ENCODE peak calls at places on chromosomes 3 and 15, in eight cellular contexts. One of them, this sample, is unnamed.

GRCh38 chr3:54240-54639 is 142.3 kb upstream of the CHL1 start:
- DNase-seq in vagina: no peak
- DNase-seq in COR-L47: no peak
- DNase-seq in RWPE1: no peak
- DNase-seq in cardiac fibroblast: no peak
- DNase-seq in RPMI7951: no peak
- DNase-seq in stimulated activated CD4-positive, alpha-beta T cell treated with anti-CD3 and anti-CD28 coated beads, Interleukin-4, amount 100 ng/mL, for 4 hours: no peak
- DNase-seq in effector CD4-positive, alpha-beta T cell: no peak
- DNase-seq in this sample: no peak

GRCh38 chr3:119538772-119539171 is 20.6 kb downstream of the CD80 start:
- DNase-seq in vagina: no peak
- DNase-seq in COR-L47: no peak
- DNase-seq in RWPE1: no peak
- DNase-seq in cardiac fibroblast: no peak
- DNase-seq in RPMI7951: no peak
- DNase-seq in stimulated activated CD4-positive, alpha-beta T cell treated with anti-CD3 and anti-CD28 coated beads, Interleukin-4, amount 100 ng/mL, for 4 hours: no peak
- DNase-seq in effector CD4-positive, alpha-beta T cell: no peak
- DNase-seq in this sample: no peak

GRCh38 chr3:172892158-172892557 is 141.6 kb downstream of the ECT2 start:
- DNase-seq in vagina: no peak
- DNase-seq in COR-L47: no peak
- DNase-seq in RWPE1: peak; percentile 34
- DNase-seq in cardiac fibroblast: peak; percentile 86
- DNase-seq in RPMI7951: peak; percentile 42
- DNase-seq in stimulated activated CD4-positive, alpha-beta T cell treated with anti-CD3 and anti-CD28 coated beads, Interleukin-4, amount 100 ng/mL, for 4 hours: no peak
- DNase-seq in effector CD4-positive, alpha-beta T cell: no peak
- DNase-seq in this sample: no peak

GRCh38 chr3:160686955-160687535 is 10.1 kb downstream of the ARL14 start:
- DNase-seq in vagina: no peak
- DNase-seq in COR-L47: no peak
- DNase-seq in RWPE1: no peak
- DNase-seq in cardiac fibroblast: peak; percentile 38
- DNase-seq in RPMI7951: no peak
- DNase-seq in stimulated activated CD4-positive, alpha-beta T cell treated with anti-CD3 and anti-CD28 coated beads, Interleukin-4, amount 100 ng/mL, for 4 hours: no peak
- DNase-seq in effector CD4-positive, alpha-beta T cell: no peak
- DNase-seq in this sample: no peak

GRCh38 chr3:30549600-30549999 is 56.8 kb upstream of the TGFBR2 start:
- DNase-seq in vagina: no peak
- DNase-seq in COR-L47: no peak
- DNase-seq in RWPE1: no peak
- DNase-seq in cardiac fibroblast: no peak
- DNase-seq in RPMI7951: peak; percentile 23
- DNase-seq in stimulated activated CD4-positive, alpha-beta T cell treated with anti-CD3 and anti-CD28 coated beads, Interleukin-4, amount 100 ng/mL, for 4 hours: no peak
- DNase-seq in effector CD4-positive, alpha-beta T cell: no peak
- DNase-seq in this sample: no peak

GRCh38 chr3:129526121-129526900 is 2.1 kb upstream of the RHO start:
- DNase-seq in vagina: no peak
- DNase-seq in COR-L47: no peak
- DNase-seq in RWPE1: no peak
- DNase-seq in cardiac fibroblast: no peak
- DNase-seq in RPMI7951: no peak
- DNase-seq in stimulated activated CD4-positive, alpha-beta T cell treated with anti-CD3 and anti-CD28 coated beads, Interleukin-4, amount 100 ng/mL, for 4 hours: no peak
- DNase-seq in effector CD4-positive, alpha-beta T cell: no peak
- DNase-seq in this sample: no peak

GRCh38 chr3:194054540-194054939 is 81.4 kb upstream of the HES1 start:
- DNase-seq in vagina: no peak
- DNase-seq in COR-L47: no peak
- DNase-seq in RWPE1: no peak
- DNase-seq in cardiac fibroblast: no peak
- DNase-seq in RPMI7951: no peak
- DNase-seq in stimulated activated CD4-positive, alpha-beta T cell treated with anti-CD3 and anti-CD28 coated beads, Interleukin-4, amount 100 ng/mL, for 4 hours: no peak
- DNase-seq in effector CD4-positive, alpha-beta T cell: no peak
- DNase-seq in this sample: no peak

GRCh38 chr15:74179101-74179841 is 5.8 kb downstream of the ISLR start:
- DNase-seq in vagina: no peak
- DNase-seq in COR-L47: no peak
- DNase-seq in RWPE1: peak; percentile 68
- DNase-seq in cardiac fibroblast: peak; percentile 98
- DNase-seq in RPMI7951: peak; percentile 100
- DNase-seq in stimulated activated CD4-positive, alpha-beta T cell treated with anti-CD3 and anti-CD28 coated beads, Interleukin-4, amount 100 ng/mL, for 4 hours: no peak
- DNase-seq in effector CD4-positive, alpha-beta T cell: no peak
- DNase-seq in this sample: no peak

GRCh38 chr15:37008205-37008604 is 92.1 kb downstream of the MEIS2 start:
- DNase-seq in vagina: no peak
- DNase-seq in COR-L47: no peak
- DNase-seq in RWPE1: no peak
- DNase-seq in cardiac fibroblast: no peak
- DNase-seq in RPMI7951: no peak
- DNase-seq in stimulated activated CD4-positive, alpha-beta T cell treated with anti-CD3 and anti-CD28 coated beads, Interleukin-4, amount 100 ng/mL, for 4 hours: no peak
- DNase-seq in effector CD4-positive, alpha-beta T cell: no peak
- DNase-seq in this sample: no peak

GRCh38 chr3:42148982-42149432 is 57.9 kb downstream of the TRAK1 start:
- DNase-seq in vagina: no peak
- DNase-seq in COR-L47: peak; percentile 71
- DNase-seq in RWPE1: peak; percentile 33
- DNase-seq in cardiac fibroblast: peak; percentile 83
- DNase-seq in RPMI7951: peak; percentile 6
- DNase-seq in stimulated activated CD4-positive, alpha-beta T cell treated with anti-CD3 and anti-CD28 coated beads, Interleukin-4, amount 100 ng/mL, for 4 hours: no peak
- DNase-seq in effector CD4-positive, alpha-beta T cell: no peak
- DNase-seq in this sample: no peak

GRCh38 chr15:80818996-80819395 is 39.8 kb downstream of the CEMIP start:
- DNase-seq in vagina: no peak
- DNase-seq in COR-L47: no peak
- DNase-seq in RWPE1: no peak
- DNase-seq in cardiac fibroblast: no peak
- DNase-seq in RPMI7951: no peak
- DNase-seq in stimulated activated CD4-positive, alpha-beta T cell treated with anti-CD3 and anti-CD28 coated beads, Interleukin-4, amount 100 ng/mL, for 4 hours: no peak
- DNase-seq in effector CD4-positive, alpha-beta T cell: no peak
- DNase-seq in this sample: no peak

GRCh38 chr15:95329362-95329761 is 1001.1 kb upstream of the NR2F2 start:
- DNase-seq in vagina: no peak
- DNase-seq in COR-L47: no peak
- DNase-seq in RWPE1: no peak
- DNase-seq in cardiac fibroblast: no peak
- DNase-seq in RPMI7951: no peak
- DNase-seq in stimulated activated CD4-positive, alpha-beta T cell treated with anti-CD3 and anti-CD28 coated beads, Interleukin-4, amount 100 ng/mL, for 4 hours: no peak
- DNase-seq in effector CD4-positive, alpha-beta T cell: no peak
- DNase-seq in this sample: no peak

GRCh38 chr3:161066926-161067325 is 38.2 kb downstream of the B3GALNT1 start:
- DNase-seq in vagina: no peak
- DNase-seq in COR-L47: no peak
- DNase-seq in RWPE1: no peak
- DNase-seq in cardiac fibroblast: no peak
- DNase-seq in RPMI7951: no peak
- DNase-seq in stimulated activated CD4-positive, alpha-beta T cell treated with anti-CD3 and anti-CD28 coated beads, Interleukin-4, amount 100 ng/mL, for 4 hours: no peak
- DNase-seq in effector CD4-positive, alpha-beta T cell: no peak
- DNase-seq in this sample: no peak

GRCh38 chr15:91101356-91101920 is 1.4 kb downstream of the SV2B start:
- DNase-seq in vagina: no peak
- DNase-seq in COR-L47: no peak
- DNase-seq in RWPE1: no peak
- DNase-seq in cardiac fibroblast: no peak
- DNase-seq in RPMI7951: no peak
- DNase-seq in stimulated activated CD4-positive, alpha-beta T cell treated with anti-CD3 and anti-CD28 coated beads, Interleukin-4, amount 100 ng/mL, for 4 hours: no peak
- DNase-seq in effector CD4-positive, alpha-beta T cell: no peak
- DNase-seq in this sample: no peak

GRCh38 chr15:52120488-52120887 is 7.9 kb upstream of the BCL2L10 start:
- DNase-seq in vagina: no peak
- DNase-seq in COR-L47: no peak
- DNase-seq in RWPE1: no peak
- DNase-seq in cardiac fibroblast: no peak
- DNase-seq in RPMI7951: no peak
- DNase-seq in stimulated activated CD4-positive, alpha-beta T cell treated with anti-CD3 and anti-CD28 coated beads, Interleukin-4, amount 100 ng/mL, for 4 hours: no peak
- DNase-seq in effector CD4-positive, alpha-beta T cell: no peak
- DNase-seq in this sample: no peak

GRCh38 chr3:150965436-150965835 is 7.1 kb downstream of the CLRN1 start:
- DNase-seq in vagina: no peak
- DNase-seq in COR-L47: no peak
- DNase-seq in RWPE1: no peak
- DNase-seq in cardiac fibroblast: no peak
- DNase-seq in RPMI7951: no peak
- DNase-seq in stimulated activated CD4-positive, alpha-beta T cell treated with anti-CD3 and anti-CD28 coated beads, Interleukin-4, amount 100 ng/mL, for 4 hours: no peak
- DNase-seq in effector CD4-positive, alpha-beta T cell: no peak
- DNase-seq in this sample: no peak

GRCh38 chr15:72034859-72035650 is 82.9 kb downstream of the MYO9A start:
- DNase-seq in vagina: no peak
- DNase-seq in COR-L47: no peak
- DNase-seq in RWPE1: no peak
- DNase-seq in cardiac fibroblast: no peak
- DNase-seq in RPMI7951: no peak
- DNase-seq in stimulated activated CD4-positive, alpha-beta T cell treated with anti-CD3 and anti-CD28 coated beads, Interleukin-4, amount 100 ng/mL, for 4 hours: no peak
- DNase-seq in effector CD4-positive, alpha-beta T cell: no peak
- DNase-seq in this sample: no peak

GRCh38 chr3:49723301-49723630 is 485 bp downstream of the GMPPB start:
- DNase-seq in vagina: no peak
- DNase-seq in COR-L47: peak; percentile 32
- DNase-seq in RWPE1: no peak
- DNase-seq in cardiac fibroblast: peak; percentile 48
- DNase-seq in RPMI7951: peak; percentile 44
- DNase-seq in stimulated activated CD4-positive, alpha-beta T cell treated with anti-CD3 and anti-CD28 coated beads, Interleukin-4, amount 100 ng/mL, for 4 hours: peak; percentile 56
- DNase-seq in effector CD4-positive, alpha-beta T cell: peak; percentile 60
- DNase-seq in this sample: peak; percentile 33

GRCh38 chr3:140056047-140056446 is 121.1 kb downstream of the CLSTN2 start:
- DNase-seq in vagina: no peak
- DNase-seq in COR-L47: no peak
- DNase-seq in RWPE1: no peak
- DNase-seq in cardiac fibroblast: no peak
- DNase-seq in RPMI7951: no peak
- DNase-seq in stimulated activated CD4-positive, alpha-beta T cell treated with anti-CD3 and anti-CD28 coated beads, Interleukin-4, amount 100 ng/mL, for 4 hours: no peak
- DNase-seq in effector CD4-positive, alpha-beta T cell: no peak
- DNase-seq in this sample: no peak

GRCh38 chr3:195207731-195208130 is 63.2 kb downstream of the XXYLT1 start:
- DNase-seq in vagina: no peak
- DNase-seq in COR-L47: no peak
- DNase-seq in RWPE1: no peak
- DNase-seq in cardiac fibroblast: peak; percentile 65
- DNase-seq in RPMI7951: peak; percentile 28
- DNase-seq in stimulated activated CD4-positive, alpha-beta T cell treated with anti-CD3 and anti-CD28 coated beads, Interleukin-4, amount 100 ng/mL, for 4 hours: no peak
- DNase-seq in effector CD4-positive, alpha-beta T cell: no peak
- DNase-seq in this sample: no peak

GRCh38 chr3:128294999-128295468 is 141.8 kb downstream of the EEFSEC start:
- DNase-seq in vagina: peak; percentile 43
- DNase-seq in COR-L47: no peak
- DNase-seq in RWPE1: no peak
- DNase-seq in cardiac fibroblast: no peak
- DNase-seq in RPMI7951: no peak
- DNase-seq in stimulated activated CD4-positive, alpha-beta T cell treated with anti-CD3 and anti-CD28 coated beads, Interleukin-4, amount 100 ng/mL, for 4 hours: no peak
- DNase-seq in effector CD4-positive, alpha-beta T cell: no peak
- DNase-seq in this sample: no peak